ENCODE peak calls at places on chromosomes 11 and 22, in ten cellular contexts. G is left ventricle myocardium inferior, E is GM23248, A is PC-9, J is stomach, R is HCT116, S is A673, Q is esophagus squamous epithelium, Z is skeletal muscle cell, U is Peyer's patch. P is an unnamed sample.

GRCh38 chr11:12888525-12889158 is 120.5 kb upstream of the RASSF10 start:
- DNase-seq in G (peak; percentile 86), E (peak; percentile 92), A (peak; percentile 60), J (peak; percentile 91), R (peak; percentile 48), S (peak; percentile 83), Q (no peak), Z (peak; percentile 79), U (peak; percentile 49), P (peak; percentile 70)

GRCh38 chr11:1099519-1100355 is 25.1 kb downstream of the MUC2 start:
- DNase-seq in G (no peak), E (no peak), A (no peak), J (no peak), R (no peak), S (no peak), Q (no peak), Z (no peak), U (no peak), P (no peak)

GRCh38 chr11:32527191-32527590 is 56.4 kb upstream of the EIF3M start:
- DNase-seq in G (no peak), E (no peak), A (no peak), J (no peak), R (no peak), S (no peak), Q (no peak), Z (no peak), U (no peak), P (no peak)

GRCh38 chr22:39183991-39184585 is 31.6 kb upstream of the CBX7 start:
- DNase-seq in G (no peak), E (peak; percentile 89), A (no peak), J (no peak), R (peak; percentile 27), S (peak; percentile 52), Q (no peak), Z (no peak), U (peak; percentile 14), P (no peak)

GRCh38 chr22:46652081-46652929 is 32.1 kb downstream of the GRAMD4 start:
- DNase-seq in G (peak; percentile 56), E (no peak), A (no peak), J (no peak), R (no peak), S (no peak), Q (no peak), Z (no peak), U (no peak), P (no peak)

GRCh38 chr22:26444777-26445176 is 15.7 kb downstream of the ASPHD2 start:
- DNase-seq in G (no peak), E (no peak), A (no peak), J (no peak), R (no peak), S (no peak), Q (no peak), Z (no peak), U (no peak), P (no peak)

GRCh38 chr22:19463008-19463407 is 15.5 kb upstream of the C22orf39 start:
- DNase-seq in G (no peak), E (no peak), A (no peak), J (no peak), R (no peak), S (no peak), Q (no peak), Z (no peak), U (no peak), P (no peak)

GRCh38 chr11:422249-422656 is 7.5 kb upstream of the SIGIRR start:
- DNase-seq in G (no peak), E (no peak), A (no peak), J (no peak), R (no peak), S (no peak), Q (no peak), Z (no peak), U (no peak), P (no peak)

GRCh38 chr11:69985331-69985653 is 92.8 kb upstream of the ANO1 start:
- DNase-seq in G (no peak), E (no peak), A (no peak), J (no peak), R (no peak), S (no peak), Q (no peak), Z (no peak), U (no peak), P (no peak)
- H3K4me3 ChIP-seq in G (peak overlapping the region; percentile 60), E (no peak overlapping the region), A (no peak overlapping the region), J (peak overlapping the region; percentile 29), R (no peak overlapping the region), S (no peak overlapping the region), Q (no peak overlapping the region), Z (no peak overlapping the region), U (no peak overlapping the region), P (no peak overlapping the region)

GRCh38 chr11:129694538-129694937 is 121.1 kb upstream of the TMEM45B start:
- DNase-seq in G (no peak), E (peak; percentile 6), A (peak; percentile 33), J (no peak), R (no peak), S (peak; percentile 28), Q (no peak), Z (no peak), U (no peak), P (no peak)

GRCh38 chr11:129694966-129695365 is 120.7 kb upstream of the TMEM45B start:
- DNase-seq in G (no peak), E (peak; percentile 28), A (no peak), J (no peak), R (no peak), S (peak; percentile 23), Q (no peak), Z (no peak), U (no peak), P (no peak)

GRCh38 chr11:129696309-129696989 is 119.2 kb upstream of the TMEM45B start:
- DNase-seq in G (no peak), E (no peak), A (no peak), J (no peak), R (no peak), S (no peak), Q (no peak), Z (no peak), U (no peak), P (no peak)

GRCh38 chr11:129698212-129698611 is 117.4 kb upstream of the TMEM45B start:
- DNase-seq in G (no peak), E (no peak), A (no peak), J (no peak), R (no peak), S (no peak), Q (no peak), Z (no peak), U (no peak), P (no peak)

DNA sequence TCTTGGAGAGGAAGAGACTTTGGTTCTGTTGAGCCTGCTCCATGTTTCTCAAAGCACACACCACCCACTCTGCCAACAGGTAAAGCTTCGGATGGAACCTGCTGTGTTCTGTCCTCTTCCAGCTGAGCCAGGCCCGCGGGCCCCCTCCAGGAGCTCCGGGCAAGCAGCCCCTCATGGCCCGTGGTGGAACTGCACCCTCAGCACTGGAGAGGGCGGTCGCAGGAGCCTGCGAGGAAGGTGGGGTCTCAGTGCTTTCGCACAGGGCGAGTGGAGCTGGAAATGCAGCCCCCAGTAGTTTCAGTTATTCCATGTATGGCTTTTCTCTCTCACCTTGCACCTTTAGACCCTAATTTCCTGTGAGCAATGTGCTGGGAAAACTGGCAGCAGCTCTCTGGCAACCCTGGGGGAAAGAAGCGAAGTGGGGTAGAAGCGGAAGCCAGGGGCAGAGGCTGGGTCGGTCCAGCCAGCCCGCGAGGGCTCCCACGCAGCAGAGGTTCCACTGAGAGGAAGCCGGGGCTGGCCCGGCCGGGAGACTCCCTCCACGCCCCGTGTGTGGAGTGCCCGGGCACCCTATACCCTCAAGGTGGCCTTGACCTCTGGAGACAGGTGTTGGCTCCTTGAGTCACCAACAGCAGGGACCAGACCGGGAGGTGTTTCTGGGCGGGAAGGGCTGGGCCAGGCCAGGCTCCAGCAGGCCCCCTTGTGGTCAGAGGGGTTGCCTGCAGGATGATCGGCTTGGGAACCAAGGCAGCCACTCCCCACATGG is 119.9 kb upstream of the TMEM45B start:
- DNase-seq in G (peak; percentile 26), E (peak; percentile 53), A (peak; percentile 57), J (peak; percentile 82), R (peak; percentile 21), S (peak; percentile 92), Q (no peak), Z (no peak), U (peak; percentile 44), P (peak; percentile 62)
- H3K4me3 ChIP-seq in G (peak overlapping the region; percentile 52), E (peak overlapping the region; percentile 49), A (no peak overlapping the region), J (peak overlapping the region; percentile 39), R (no peak overlapping the region), S (peak overlapping the region; percentile 39), Q (no peak overlapping the region), Z (peak overlapping the region; percentile 22), U (peak overlapping the region; percentile 32), P (peak overlapping the region; percentile 52)

DNA sequence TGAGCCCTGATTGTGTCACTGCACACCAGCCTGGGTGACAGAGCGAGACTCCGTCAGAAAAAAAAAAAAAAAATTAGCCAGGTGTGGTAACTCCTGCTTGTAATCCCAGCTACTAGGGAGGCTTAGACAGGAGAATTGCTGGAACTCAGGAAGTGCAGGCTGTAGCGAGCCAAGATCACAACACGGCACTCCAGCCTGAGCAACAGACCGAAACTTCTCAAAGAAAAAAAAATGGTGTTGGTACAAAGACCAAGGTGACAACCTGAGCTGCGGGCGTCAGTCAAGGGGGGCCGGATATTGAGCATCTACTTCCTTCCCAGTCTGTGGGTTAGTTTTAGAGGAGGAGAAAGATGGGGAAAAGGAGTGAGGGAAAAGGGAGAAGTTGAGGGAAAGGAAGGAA is 48.5 kb upstream of the HSPA8 start:
- DNase-seq in G (no peak), E (no peak), A (no peak), J (no peak), R (no peak), S (no peak), Q (no peak), Z (no peak), U (no peak), P (no peak)
- H3K4me3 ChIP-seq in G (no peak overlapping the region), E (no peak overlapping the region), A (no peak overlapping the region), J (no peak overlapping the region), R (no peak overlapping the region), S (no peak overlapping the region), Q (no peak overlapping the region), Z (no peak overlapping the region), U (no peak overlapping the region), P (no peak overlapping the region)

GRCh38 chr22:17379939-17380710 is 10.9 kb downstream of the CECR2 start:
- DNase-seq in G (peak; percentile 42), E (no peak), A (no peak), J (no peak), R (no peak), S (no peak), Q (no peak), Z (no peak), U (no peak), P (no peak)

GRCh38 chr22:17373839-17374238 is 4.6 kb downstream of the CECR2 start:
- DNase-seq in G (no peak), E (no peak), A (no peak), J (no peak), R (no peak), S (no peak), Q (no peak), Z (no peak), U (no peak), P (no peak)

GRCh38 chr22:17376950-17377349 is 7.7 kb downstream of the CECR2 start:
- DNase-seq in G (no peak), E (no peak), A (no peak), J (no peak), R (no peak), S (no peak), Q (no peak), Z (no peak), U (no peak), P (no peak)

GRCh38 chr22:17371446-17371845 is 2.2 kb downstream of the CECR2 start:
- DNase-seq in G (no peak), E (no peak), A (no peak), J (no peak), R (no peak), S (no peak), Q (no peak), Z (no peak), U (no peak), P (no peak)

GRCh38 chr22:17375914-17376614 is 6.8 kb downstream of the CECR2 start:
- DNase-seq in G (no peak), E (no peak), A (no peak), J (no peak), R (no peak), S (no peak), Q (no peak), Z (no peak), U (no peak), P (no peak)
- H3K4me3 ChIP-seq in G (no peak overlapping the region), E (no peak overlapping the region), A (no peak overlapping the region), J (no peak overlapping the region), R (no peak overlapping the region), S (no peak overlapping the region), Q (no peak overlapping the region), Z (no peak overlapping the region), U (no peak overlapping the region), P (no peak overlapping the region)